ENCODE peak calls at places on chromosomes 1 and 21, in four cellular contexts. One of them, this sample, is unnamed.

GRCh38 chr1:180542530-180543171 is 16.1 kb upstream of the OVAAL start:
- DNase-seq in upper lobe of right lung: no peak
- DNase-seq in body of pancreas: no peak
- DNase-seq in BJ: no peak
- DNase-seq in this sample: no peak

GRCh38 chr1:11691302-11691914 is at the start of gene DRAXIN:
- DNase-seq in upper lobe of right lung: no peak
- DNase-seq in body of pancreas: no peak
- DNase-seq in BJ: no peak
- DNase-seq in this sample: no peak

GRCh38 chr1:6507037-6507428 is 15.6 kb upstream of the PLEKHG5 start:
- DNase-seq in upper lobe of right lung: no peak
- DNase-seq in body of pancreas: no peak
- DNase-seq in BJ: no peak
- DNase-seq in this sample: no peak

GRCh38 chr1:245234217-245235120 is 79.7 kb downstream of the KIF26B start:
- DNase-seq in upper lobe of right lung: peak; percentile 62
- DNase-seq in body of pancreas: peak; percentile 73
- DNase-seq in BJ: no peak
- DNase-seq in this sample: no peak

GRCh38 chr1:219312967-219313366 is 139.3 kb downstream of the LYPLAL1 start:
- DNase-seq in upper lobe of right lung: no peak
- DNase-seq in body of pancreas: no peak
- DNase-seq in BJ: no peak
- DNase-seq in this sample: no peak

GRCh38 chr1:4684142-4684541 is 29.7 kb downstream of the AJAP1 start:
- DNase-seq in upper lobe of right lung: no peak
- DNase-seq in body of pancreas: no peak
- DNase-seq in BJ: no peak
- DNase-seq in this sample: no peak

GRCh38 chr21:44510508-44511218 is 29.3 kb downstream of the KRTAP10-1 start:
- DNase-seq in upper lobe of right lung: peak; percentile 87
- DNase-seq in body of pancreas: peak; percentile 79
- DNase-seq in BJ: no peak
- DNase-seq in this sample: peak; percentile 18

GRCh38 chr1:97114842-97115241 is 393.3 kb downstream of the PTBP2 start:
- DNase-seq in upper lobe of right lung: no peak
- DNase-seq in body of pancreas: no peak
- DNase-seq in BJ: no peak
- DNase-seq in this sample: no peak

GRCh38 chr1:79042117-79042516 is 35.6 kb upstream of the ADGRL4 start:
- DNase-seq in upper lobe of right lung: no peak
- DNase-seq in body of pancreas: no peak
- DNase-seq in BJ: no peak
- DNase-seq in this sample: no peak

GRCh38 chr1:59880001-59880400 is 46.6 kb downstream of the CYP2J2 start:
- DNase-seq in upper lobe of right lung: no peak
- DNase-seq in body of pancreas: no peak
- DNase-seq in BJ: no peak
- DNase-seq in this sample: no peak

GRCh38 chr1:47805020-47805419 is 192.2 kb downstream of the TRABD2B start:
- DNase-seq in upper lobe of right lung: no peak
- DNase-seq in body of pancreas: no peak
- DNase-seq in BJ: no peak
- DNase-seq in this sample: no peak

GRCh38 chr21:45819478-45820170 is 161.9 kb upstream of the COL6A1 start:
- DNase-seq in upper lobe of right lung: no peak
- DNase-seq in body of pancreas: no peak
- DNase-seq in BJ: no peak
- DNase-seq in this sample: no peak

GRCh38 chr1:151494741-151495281 is 16.4 kb upstream of the CGN start:
- DNase-seq in upper lobe of right lung: no peak
- DNase-seq in body of pancreas: no peak
- DNase-seq in BJ: peak; percentile 47
- DNase-seq in this sample: no peak

GRCh38 chr1:192807968-192808587 is 761 bp upstream of the RGS2 start:
- DNase-seq in upper lobe of right lung: no peak
- DNase-seq in body of pancreas: no peak
- DNase-seq in BJ: no peak
- DNase-seq in this sample: no peak

DNA sequence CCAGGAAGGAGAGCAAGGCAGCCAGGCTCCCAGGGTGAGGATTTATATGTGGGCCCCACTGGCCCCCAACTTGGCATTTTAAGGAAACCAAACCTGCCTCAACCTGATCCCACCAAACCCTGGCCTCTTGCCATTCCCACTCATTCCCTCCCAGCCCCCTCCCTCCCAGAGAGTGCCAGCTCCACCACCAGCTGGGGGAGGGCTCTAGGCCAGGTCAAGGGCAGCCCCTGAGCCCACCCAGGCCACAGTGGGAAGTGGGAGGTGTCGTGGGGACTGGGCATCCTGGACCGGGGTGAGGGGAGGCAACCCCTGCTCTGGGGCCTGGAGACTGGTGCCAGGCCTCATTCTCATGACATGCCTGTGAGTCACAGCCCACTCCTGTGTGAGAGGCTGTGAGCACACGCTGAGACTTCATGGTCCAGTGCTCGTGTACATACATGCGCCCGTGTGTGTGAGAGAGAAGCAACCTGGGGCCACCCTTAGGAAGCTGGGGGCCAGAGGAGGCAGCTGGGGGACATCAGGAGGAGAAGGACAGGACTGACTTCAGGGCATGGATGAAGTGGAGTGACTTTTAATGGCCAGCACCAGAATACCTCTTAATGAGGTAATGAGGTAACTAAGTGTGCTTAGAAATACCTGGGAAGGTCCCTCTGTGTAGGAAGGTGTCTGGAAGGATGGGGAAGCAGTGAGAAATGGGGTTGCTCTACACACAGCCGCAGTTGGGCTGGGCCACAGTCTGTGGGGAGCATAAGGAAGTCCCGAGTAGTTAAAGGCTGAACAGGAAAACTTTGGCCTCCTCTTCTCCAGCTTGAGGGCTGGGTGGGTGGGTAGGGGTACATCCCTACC is at the start of gene S100A2:
- DNase-seq in upper lobe of right lung: peak; percentile 83
- DNase-seq in body of pancreas: no peak
- DNase-seq in BJ: no peak
- DNase-seq in this sample: no peak
- H3K4me3 ChIP-seq in upper lobe of right lung: no peak within 1 kb of the TSS
- H3K4me3 ChIP-seq in body of pancreas: no peak within 1 kb of the TSS
- H3K4me3 ChIP-seq in BJ: no peak within 1 kb of the TSS
- H3K4me3 ChIP-seq in this sample: no peak within 1 kb of the TSS

DNA sequence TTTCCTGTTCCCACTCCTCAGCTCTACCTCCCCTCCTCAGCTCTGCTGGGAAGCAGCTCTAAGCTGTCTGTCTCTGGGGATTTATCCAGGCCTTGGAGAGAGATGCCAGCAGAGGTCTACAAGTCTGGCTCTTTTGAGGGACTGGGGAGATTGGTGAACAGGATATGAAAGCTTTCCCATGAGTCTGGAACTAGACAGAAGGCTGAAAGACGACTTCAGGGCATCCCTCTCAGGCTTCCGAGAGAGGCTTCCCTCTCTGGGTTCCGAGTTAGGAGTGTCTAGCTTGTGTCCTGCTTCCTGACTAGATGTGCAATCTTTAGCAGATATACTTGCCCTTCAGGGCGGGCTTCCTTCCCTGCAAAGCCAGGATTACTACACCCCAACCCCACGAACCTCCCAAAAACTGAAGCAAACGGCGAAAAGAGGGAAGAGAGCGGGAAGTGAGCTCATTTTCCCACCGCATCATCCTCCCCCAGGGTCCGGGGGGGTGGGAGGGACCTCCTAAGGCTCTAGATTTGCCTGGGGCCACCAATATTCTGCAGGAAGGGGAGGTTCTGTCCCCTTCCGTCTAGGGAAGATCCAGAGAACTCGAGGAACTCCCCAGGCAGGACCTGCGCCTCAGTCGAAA is 598 bp downstream of the TMEM35B start:
- DNase-seq in upper lobe of right lung: peak; percentile 75
- DNase-seq in body of pancreas: peak; percentile 31
- DNase-seq in BJ: no peak
- DNase-seq in this sample: no peak
- H3K4me3 ChIP-seq in upper lobe of right lung: peak overlapping the region; percentile 84
- H3K4me3 ChIP-seq in body of pancreas: peak overlapping the region; percentile 33
- H3K4me3 ChIP-seq in BJ: peak overlapping the region; percentile 58
- H3K4me3 ChIP-seq in this sample: peak overlapping the region; percentile 76

GRCh38 chr1:9350960-9351359 is 58.3 kb downstream of the SPSB1 start:
- DNase-seq in upper lobe of right lung: no peak
- DNase-seq in body of pancreas: no peak
- DNase-seq in BJ: no peak
- DNase-seq in this sample: no peak
- H3K4me3 ChIP-seq in upper lobe of right lung: no peak overlapping the region
- H3K4me3 ChIP-seq in body of pancreas: no peak overlapping the region
- H3K4me3 ChIP-seq in BJ: no peak overlapping the region
- H3K4me3 ChIP-seq in this sample: no peak overlapping the region

GRCh38 chr1:234216116-234216703 is 157.0 kb upstream of the COA6 start:
- DNase-seq in upper lobe of right lung: no peak
- DNase-seq in body of pancreas: no peak
- DNase-seq in BJ: no peak
- DNase-seq in this sample: no peak

GRCh38 chr1:234217316-234217840 is 155.9 kb upstream of the COA6 start:
- DNase-seq in upper lobe of right lung: no peak
- DNase-seq in body of pancreas: no peak
- DNase-seq in BJ: no peak
- DNase-seq in this sample: no peak

GRCh38 chr1:234214129-234214910 is 158.9 kb upstream of the COA6 start:
- DNase-seq in upper lobe of right lung: peak; percentile 85
- DNase-seq in body of pancreas: peak; percentile 64
- DNase-seq in BJ: no peak
- DNase-seq in this sample: no peak

GRCh38 chr1:234213576-234214128 is 159.6 kb upstream of the COA6 start:
- DNase-seq in upper lobe of right lung: no peak
- DNase-seq in body of pancreas: no peak
- DNase-seq in BJ: no peak
- DNase-seq in this sample: no peak

DNA sequence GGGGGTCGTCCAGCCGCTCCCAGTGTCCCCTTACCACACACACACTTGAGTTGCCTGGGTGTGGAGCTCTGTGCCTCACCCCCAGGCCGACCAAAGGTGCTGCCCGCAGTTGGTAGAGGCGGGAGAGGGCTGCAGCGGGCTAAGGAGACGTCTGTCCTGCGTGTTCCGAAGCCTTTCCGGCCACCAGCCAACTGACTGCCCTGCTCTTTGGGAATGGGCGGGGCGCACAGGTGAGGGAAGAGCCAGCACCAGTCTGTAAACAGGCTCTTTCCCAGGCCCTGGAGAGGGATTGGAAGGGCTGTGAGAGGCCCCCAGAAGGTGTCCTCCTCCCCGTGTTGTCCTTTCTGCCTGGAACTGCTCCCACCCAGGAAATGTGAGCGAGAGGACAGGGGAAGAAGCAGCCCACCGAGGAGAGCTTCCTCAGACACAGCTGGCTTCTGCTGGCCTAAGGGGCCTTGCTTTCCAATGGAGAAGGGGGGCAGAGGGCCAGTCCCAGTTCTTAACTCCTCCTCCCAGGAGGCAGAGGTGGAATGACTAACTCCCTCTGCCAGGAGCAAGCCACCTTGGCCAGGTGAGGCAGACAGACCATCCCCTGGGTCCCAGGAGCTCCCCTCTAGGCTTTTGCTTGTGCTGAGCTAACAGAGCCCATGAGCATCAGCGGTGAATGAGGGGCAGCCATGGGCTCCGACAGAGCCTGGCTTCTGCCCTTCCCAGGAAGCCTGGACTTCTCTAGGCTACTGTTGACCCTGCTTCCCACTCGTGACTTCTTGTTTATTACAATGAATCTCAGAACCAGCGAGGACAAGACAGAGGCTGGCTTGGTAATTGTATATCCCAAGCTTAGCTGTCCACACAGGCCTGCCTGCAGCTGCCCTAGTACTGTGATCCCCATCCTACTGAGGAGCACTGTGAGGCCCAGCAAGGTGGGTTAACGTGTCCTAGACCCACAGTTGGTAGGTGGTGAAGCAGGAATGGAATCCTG is 158.1 kb upstream of the COA6 start:
- DNase-seq in upper lobe of right lung: peak; percentile 76
- DNase-seq in body of pancreas: peak; percentile 92
- DNase-seq in BJ: no peak
- DNase-seq in this sample: no peak
- H3K4me3 ChIP-seq in upper lobe of right lung: peak overlapping the region; percentile 47
- H3K4me3 ChIP-seq in body of pancreas: peak overlapping the region; percentile 20
- H3K4me3 ChIP-seq in BJ: no peak overlapping the region
- H3K4me3 ChIP-seq in this sample: no peak overlapping the region

GRCh38 chr1:214184992-214185391 is 96.0 kb upstream of the SMYD2 start:
- DNase-seq in upper lobe of right lung: no peak
- DNase-seq in body of pancreas: no peak
- DNase-seq in BJ: no peak
- DNase-seq in this sample: no peak

GRCh38 chr1:214186118-214186517 is 94.8 kb upstream of the SMYD2 start:
- DNase-seq in upper lobe of right lung: no peak
- DNase-seq in body of pancreas: no peak
- DNase-seq in BJ: no peak
- DNase-seq in this sample: no peak

GRCh38 chr1:214188835-214189234 is 92.1 kb upstream of the SMYD2 start:
- DNase-seq in upper lobe of right lung: no peak
- DNase-seq in body of pancreas: no peak
- DNase-seq in BJ: no peak
- DNase-seq in this sample: no peak

GRCh38 chr1:214187933-214188332 is 93.0 kb upstream of the SMYD2 start:
- DNase-seq in upper lobe of right lung: no peak
- DNase-seq in body of pancreas: no peak
- DNase-seq in BJ: no peak
- DNase-seq in this sample: no peak

DNA sequence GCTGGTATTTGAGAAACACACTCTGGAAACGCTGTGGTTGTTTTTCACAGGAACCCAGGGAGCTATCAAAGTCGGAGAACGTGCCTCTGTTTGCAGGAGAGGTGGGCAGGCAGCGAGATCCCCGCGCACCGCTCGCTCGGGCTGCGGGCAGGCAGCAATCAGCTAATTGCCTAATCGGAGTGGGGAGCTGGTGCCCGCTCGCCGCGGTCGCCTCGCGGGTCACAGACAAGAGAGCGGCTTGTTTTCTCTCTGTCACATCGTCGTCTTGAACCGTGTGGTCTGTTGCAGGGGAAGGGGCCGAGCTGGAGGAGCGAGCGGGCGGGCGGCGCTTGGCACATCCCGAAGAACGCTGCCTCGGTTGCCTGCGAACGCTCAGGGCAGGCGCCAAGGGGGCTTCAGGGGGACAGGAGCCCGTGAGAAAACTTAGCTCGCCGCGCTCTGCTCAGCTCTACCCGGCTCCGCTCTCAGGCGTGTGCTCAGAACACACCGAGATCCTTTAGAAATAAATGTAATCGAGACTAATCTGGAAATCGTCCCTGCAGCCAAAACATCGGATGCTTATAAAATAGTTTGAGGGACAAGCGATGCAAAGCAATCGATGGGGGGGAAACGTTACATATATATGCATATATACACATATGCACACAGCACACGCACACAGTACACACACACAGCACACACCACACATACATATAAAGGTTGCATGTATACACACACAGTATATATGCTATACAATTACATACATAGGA is 93.6 kb upstream of the SMYD2 start:
- DNase-seq in upper lobe of right lung: no peak
- DNase-seq in body of pancreas: peak; percentile 25
- DNase-seq in BJ: no peak
- DNase-seq in this sample: no peak
- H3K4me3 ChIP-seq in upper lobe of right lung: no peak overlapping the region
- H3K4me3 ChIP-seq in body of pancreas: no peak overlapping the region
- H3K4me3 ChIP-seq in BJ: peak overlapping the region; percentile 0
- H3K4me3 ChIP-seq in this sample: no peak overlapping the region

This sample was measured in Jurkat, Clone E6-1.